ENCODE peak calls at places on chromosome 19, in five cellular contexts. One of them, this sample, is unnamed.

GRCh38 chr19:10864538-10864899 is 6.8 kb upstream of the CARM1 start:
- DNase-seq in suprapubic skin: peak
- DNase-seq in GM23338: peak
- DNase-seq in spleen: peak
- DNase-seq in transverse colon: peak
- DNase-seq in this sample: peak

GRCh38 chr19:35746087-35746462 is 624 bp downstream of the PSENEN start:
- DNase-seq in spleen: no peak
- DNase-seq in suprapubic skin: no peak
- DNase-seq in transverse colon: no peak
- DNase-seq in GM23338: no peak
- DNase-seq in this sample: no peak

GRCh38 chr19:5211217-5211822 is 129.3 kb downstream of the PTPRS start:
- DNase-seq in GM23338: no peak
- DNase-seq in transverse colon: no peak
- DNase-seq in suprapubic skin: no peak
- DNase-seq in spleen: no peak
- DNase-seq in this sample: no peak

GRCh38 chr19:38060346-38060745 is 153.3 kb downstream of the SIPA1L3 start:
- DNase-seq in suprapubic skin: no peak
- DNase-seq in spleen: no peak
- DNase-seq in GM23338: no peak
- DNase-seq in transverse colon: no peak
- DNase-seq in this sample: no peak

GRCh38 chr19:13887529-13887928 is 10.6 kb downstream of the NANOS3 start:
- DNase-seq in transverse colon: no peak
- DNase-seq in GM23338: no peak
- DNase-seq in suprapubic skin: no peak
- DNase-seq in spleen: no peak
- DNase-seq in this sample: no peak

GRCh38 chr19:1106841-1107654 is 3.3 kb downstream of the GPX4 start:
- DNase-seq in transverse colon: peak
- DNase-seq in spleen: peak
- DNase-seq in GM23338: peak
- DNase-seq in suprapubic skin: no peak
- DNase-seq in this sample: no peak

GRCh38 chr19:23916991-23917390 is 2.3 kb downstream of the ZNF726 start:
- DNase-seq in GM23338: no peak
- DNase-seq in transverse colon: no peak
- DNase-seq in spleen: no peak
- DNase-seq in suprapubic skin: no peak
- DNase-seq in this sample: no peak

GRCh38 chr19:35109395-35110112 is 6.1 kb upstream of the FXYD3 start:
- DNase-seq in transverse colon: peak
- DNase-seq in spleen: no peak
- DNase-seq in suprapubic skin: no peak
- DNase-seq in GM23338: peak
- DNase-seq in this sample: no peak

GRCh38 chr19:28242317-28242927 is 970.5 kb downstream of the UQCRFS1 start:
- DNase-seq in spleen: no peak
- DNase-seq in transverse colon: peak
- DNase-seq in suprapubic skin: no peak
- DNase-seq in GM23338: peak
- DNase-seq in this sample: peak

GRCh38 chr19:35518313-35518712 is 4.9 kb upstream of the DMKN start:
- DNase-seq in spleen: no peak
- DNase-seq in suprapubic skin: no peak
- DNase-seq in GM23338: no peak
- DNase-seq in transverse colon: no peak
- DNase-seq in this sample: no peak

GRCh38 chr19:54724142-54724541 is at the start of gene KIR3DL3:
- DNase-seq in transverse colon: no peak
- DNase-seq in spleen: no peak
- DNase-seq in GM23338: no peak
- DNase-seq in suprapubic skin: no peak
- DNase-seq in this sample: no peak

GRCh38 chr19:7831452-7831851 is 1.4 kb downstream of the EVI5L start:
- DNase-seq in suprapubic skin: no peak
- DNase-seq in transverse colon: peak
- DNase-seq in spleen: no peak
- DNase-seq in GM23338: peak
- DNase-seq in this sample: no peak

GRCh38 chr19:5124111-5124855 is 155.4 kb downstream of the KDM4B start:
- DNase-seq in suprapubic skin: no peak
- DNase-seq in GM23338: no peak
- DNase-seq in transverse colon: no peak
- DNase-seq in spleen: no peak
- DNase-seq in this sample: no peak

GRCh38 chr19:2703077-2703437 is 563 bp upstream of the GNG7 start:
- DNase-seq in spleen: no peak
- DNase-seq in suprapubic skin: no peak
- DNase-seq in transverse colon: no peak
- DNase-seq in GM23338: no peak
- DNase-seq in this sample: no peak

GRCh38 chr19:2700660-2701360 is 1.7 kb downstream of the GNG7 start:
- DNase-seq in transverse colon: no peak
- DNase-seq in suprapubic skin: no peak
- DNase-seq in spleen: peak
- DNase-seq in GM23338: peak
- DNase-seq in this sample: no peak

GRCh38 chr19:2701361-2702169 is 929 bp downstream of the GNG7 start:
- DNase-seq in transverse colon: no peak
- DNase-seq in spleen: no peak
- DNase-seq in suprapubic skin: no peak
- DNase-seq in GM23338: no peak
- DNase-seq in this sample: no peak

GRCh38 chr19:2702170-2703076 is at the start of gene GNG7:
- DNase-seq in spleen: peak
- DNase-seq in suprapubic skin: peak
- DNase-seq in GM23338: peak
- DNase-seq in transverse colon: peak
- DNase-seq in this sample: peak

GRCh38 chr19:2699413-2700142 is 2.9 kb downstream of the GNG7 start:
- DNase-seq in transverse colon: no peak
- DNase-seq in spleen: no peak
- DNase-seq in suprapubic skin: no peak
- DNase-seq in GM23338: no peak
- DNase-seq in this sample: no peak
- TF ChIP-seq POLR2AphosphoS5 in transverse colon: no peak
- TF ChIP-seq POLR2AphosphoS5 in spleen: no peak
- TF ChIP-seq POLR2AphosphoS5 in suprapubic skin: no peak
- TF ChIP-seq POLR2AphosphoS5 in GM23338: no peak
- TF ChIP-seq POLR2AphosphoS5 in this sample: no peak

DNA sequence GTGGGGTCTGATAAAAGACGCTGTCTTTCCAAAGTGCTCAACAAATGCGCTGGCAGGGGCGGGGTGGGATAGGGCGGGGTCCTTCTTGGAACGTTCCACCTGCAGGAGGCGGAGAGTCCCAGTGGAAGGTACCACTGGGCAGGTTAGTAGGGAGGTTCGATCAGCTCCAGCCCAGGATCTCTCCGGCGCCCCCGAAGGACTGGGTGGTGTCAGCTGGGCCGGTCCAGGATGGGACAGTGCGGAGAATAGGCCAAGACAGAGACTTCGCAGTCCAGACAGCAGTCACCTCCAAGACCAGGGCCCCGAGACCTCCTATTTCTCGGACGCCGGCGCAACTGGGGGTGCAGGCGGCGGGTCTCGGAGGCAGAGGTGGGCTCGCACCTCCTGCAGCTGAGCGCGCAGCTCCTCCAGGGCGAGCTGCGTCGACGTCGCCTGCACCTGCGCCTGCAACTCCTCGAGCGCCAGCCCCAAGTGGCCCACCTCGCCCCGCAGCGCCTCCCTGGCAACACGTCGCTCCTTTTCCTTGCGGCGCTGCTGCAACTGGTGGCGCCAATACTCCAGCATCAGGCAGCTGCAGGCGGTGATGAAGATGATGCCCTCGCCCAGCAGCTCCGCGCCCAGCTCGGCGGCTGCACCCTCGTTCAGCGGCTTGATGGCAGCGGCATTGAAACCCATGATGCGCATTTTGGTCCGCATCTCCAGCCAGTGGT is 21.6 kb downstream of the VASP start:
- DNase-seq in GM23338: peak
- DNase-seq in transverse colon: peak
- DNase-seq in spleen: no peak
- DNase-seq in suprapubic skin: no peak
- DNase-seq in this sample: no peak
- TF ChIP-seq POLR2AphosphoS5 in GM23338: no peak
- TF ChIP-seq POLR2AphosphoS5 in transverse colon: no peak
- TF ChIP-seq POLR2AphosphoS5 in spleen: peak
- TF ChIP-seq POLR2AphosphoS5 in suprapubic skin: no peak
- TF ChIP-seq POLR2AphosphoS5 in this sample: peak

GRCh38 chr19:31220540-31220939 is 128.7 kb downstream of the TSHZ3 start:
- DNase-seq in transverse colon: no peak
- DNase-seq in GM23338: peak
- DNase-seq in spleen: no peak
- DNase-seq in suprapubic skin: no peak
- DNase-seq in this sample: no peak

GRCh38 chr19:31211088-31211487 is 138.1 kb downstream of the TSHZ3 start:
- DNase-seq in transverse colon: no peak
- DNase-seq in suprapubic skin: no peak
- DNase-seq in GM23338: no peak
- DNase-seq in spleen: no peak
- DNase-seq in this sample: no peak

GRCh38 chr19:31214086-31214485 is 135.2 kb downstream of the TSHZ3 start:
- DNase-seq in spleen: peak
- DNase-seq in GM23338: no peak
- DNase-seq in suprapubic skin: peak
- DNase-seq in transverse colon: peak
- DNase-seq in this sample: peak

GRCh38 chr19:31214997-31215396 is 134.2 kb downstream of the TSHZ3 start:
- DNase-seq in suprapubic skin: no peak
- DNase-seq in spleen: no peak
- DNase-seq in transverse colon: no peak
- DNase-seq in GM23338: no peak
- DNase-seq in this sample: no peak
- TF ChIP-seq POLR2AphosphoS5 in suprapubic skin: no peak
- TF ChIP-seq POLR2AphosphoS5 in spleen: no peak
- TF ChIP-seq POLR2AphosphoS5 in transverse colon: no peak
- TF ChIP-seq POLR2AphosphoS5 in GM23338: no peak
- TF ChIP-seq POLR2AphosphoS5 in this sample: no peak

GRCh38 chr19:18507727-18508440 is 14.0 kb downstream of the ELL start:
- DNase-seq in suprapubic skin: no peak
- DNase-seq in spleen: peak
- DNase-seq in transverse colon: no peak
- DNase-seq in GM23338: no peak
- DNase-seq in this sample: no peak
- TF ChIP-seq POLR2AphosphoS5 in suprapubic skin: no peak
- TF ChIP-seq POLR2AphosphoS5 in spleen: peak
- TF ChIP-seq POLR2AphosphoS5 in transverse colon: no peak
- TF ChIP-seq POLR2AphosphoS5 in GM23338: no peak
- TF ChIP-seq POLR2AphosphoS5 in this sample: no peak

GRCh38 chr19:16340092-16340491 is 15.5 kb downstream of the KLF2 start:
- DNase-seq in suprapubic skin: no peak
- DNase-seq in transverse colon: no peak
- DNase-seq in spleen: no peak
- DNase-seq in GM23338: no peak
- DNase-seq in this sample: no peak

GRCh38 chr19:16339361-16339725 is 14.7 kb downstream of the KLF2 start:
- DNase-seq in suprapubic skin: no peak
- DNase-seq in transverse colon: no peak
- DNase-seq in GM23338: no peak
- DNase-seq in spleen: no peak
- DNase-seq in this sample: no peak

GRCh38 chr19:16343156-16343555 is 18.5 kb downstream of the KLF2 start:
- DNase-seq in transverse colon: no peak
- DNase-seq in spleen: no peak
- DNase-seq in GM23338: no peak
- DNase-seq in suprapubic skin: no peak
- DNase-seq in this sample: no peak

GRCh38 chr19:16340654-16341053 is 16.0 kb downstream of the KLF2 start:
- DNase-seq in spleen: no peak
- DNase-seq in suprapubic skin: no peak
- DNase-seq in GM23338: no peak
- DNase-seq in transverse colon: no peak
- DNase-seq in this sample: no peak

GRCh38 chr19:16342002-16342715 is 17.5 kb downstream of the KLF2 start:
- DNase-seq in GM23338: no peak
- DNase-seq in transverse colon: peak
- DNase-seq in spleen: no peak
- DNase-seq in suprapubic skin: no peak
- DNase-seq in this sample: no peak
- TF ChIP-seq POLR2AphosphoS5 in GM23338: no peak
- TF ChIP-seq POLR2AphosphoS5 in transverse colon: peak
- TF ChIP-seq POLR2AphosphoS5 in spleen: peak
- TF ChIP-seq POLR2AphosphoS5 in suprapubic skin: peak
- TF ChIP-seq POLR2AphosphoS5 in this sample: no peak